ENCODE peak calls at places on chromosomes 7 and 10, in ten cellular contexts. B is stimulated activated CD4-positive, alpha-beta T cell treated with anti-CD3 and anti-CD28 coated beads, Interleukin-15, amount 100 ng/mL, for 1 hour; X is GDM1; E is aorta; H is GOT3; P is astrocyte of the hippocampus; Q is HEK293T; C is KG1; F is DMS53; L is HuH-7. W is an unnamed sample.

GRCh38 chr10:103560886-103561285 is 67.4 kb downstream of the NEURL1 start:
- DNase-seq in Q (no peak), C (no peak), E (no peak), H (no peak), X (no peak), F (no peak), L (no peak), B (no peak), P (no peak), W (no peak)

GRCh38 chr10:127117125-127117524 is 79.3 kb downstream of the INSYN2A start:
- DNase-seq in Q (peak; percentile 59), X (no peak), E (peak; percentile 59), C (peak; percentile 23), B (peak; percentile 3), L (peak; percentile 30), H (no peak), P (peak; percentile 82), F (no peak), W (no peak)

GRCh38 chr10:74437822-74438221 is 286.8 kb downstream of the ADK start:
- DNase-seq in C (no peak), P (peak; percentile 40), Q (no peak), F (peak; percentile 29), E (no peak), L (no peak), B (no peak), H (no peak), X (no peak), W (no peak)

GRCh38 chr7:18125536-18125935 is 97.9 kb upstream of the PRPS1L1 start:
- DNase-seq in C (no peak), Q (no peak), X (no peak), E (no peak), H (no peak), P (no peak), B (no peak), F (no peak), L (no peak), W (no peak)

GRCh38 chr10:126955934-126956711 is 50.9 kb downstream of the DOCK1 start:
- DNase-seq in F (no peak), E (no peak), X (no peak), L (no peak), C (no peak), H (no peak), P (no peak), B (no peak), Q (no peak), W (no peak)

GRCh38 chr10:71272122-71272771 is 46.8 kb upstream of the SLC29A3 start:
- DNase-seq in Q (no peak), L (no peak), C (no peak), X (no peak), B (no peak), E (no peak), F (no peak), P (peak; percentile 60), H (no peak), W (no peak)

GRCh38 chr10:84097787-84098353 is 41.4 kb upstream of the GHITM start:
- DNase-seq in B (no peak), P (peak; percentile 27), H (no peak), X (no peak), E (no peak), F (peak; percentile 66), L (peak; percentile 9), Q (no peak), C (no peak), W (no peak)

GRCh38 chr7:75937958-75938786 is 23.2 kb downstream of the POR start:
- DNase-seq in E (peak; percentile 85), Q (no peak), F (peak; percentile 71), L (no peak), C (no peak), X (no peak), P (peak; percentile 84), H (no peak), B (no peak), W (no peak)

GRCh38 chr10:3099291-3100092 is 32.1 kb downstream of the PFKP start:
- DNase-seq in H (no peak), E (peak; percentile 24), F (no peak), B (no peak), Q (no peak), P (peak; percentile 65), C (no peak), X (no peak), L (no peak), W (peak; percentile 44)

GRCh38 chr7:82665966-82666507 is 222.5 kb upstream of the CACNA2D1 start:
- DNase-seq in Q (no peak), F (no peak), X (no peak), E (no peak), B (no peak), H (no peak), L (no peak), P (no peak), C (no peak), W (no peak)

W was measured in chondrocyte.